ENCODE peak calls at places on chromosomes 7 and 10, in nine cellular contexts. A, V, S, X, C, R, K, Q and B are unnamed samples.

GRCh38 chr10:27723436-27723835 is 22.2 kb downstream of the MKX start:
- DNase-seq in A (no peak), V (no peak), S (no peak), X (no peak), C (no peak), R (no peak), K (no peak), Q (no peak), B (no peak)

GRCh38 chr7:137634356-137634755 is 212.4 kb downstream of the DGKI start:
- DNase-seq in A (no peak), V (no peak), S (no peak), X (no peak), C (no peak), R (no peak), K (no peak), Q (no peak), B (no peak)

GRCh38 chr7:16084370-16084769 is 337.0 kb downstream of the CRPPA start:
- DNase-seq in A (no peak), V (no peak), S (no peak), X (no peak), C (peak), R (no peak), K (peak), Q (no peak), B (no peak)

GRCh38 chr10:98019784-98020183 is 10.6 kb downstream of the CRTAC1 start:
- DNase-seq in A (no peak), V (no peak), S (no peak), X (no peak), C (no peak), R (no peak), K (no peak), Q (no peak), B (no peak)

GRCh38 chr10:95242581-95243317 is 48.1 kb downstream of the PDLIM1 start:
- DNase-seq in A (no peak), V (no peak), S (no peak), X (no peak), C (peak), R (no peak), K (no peak), Q (no peak), B (no peak)

GRCh38 chr10:31204090-31204489 is 114.9 kb upstream of the ZEB1 start:
- DNase-seq in A (no peak), V (peak), S (no peak), X (no peak), C (peak), R (peak), K (peak), Q (no peak), B (no peak)

GRCh38 chr10:30581779-30582380 is 47.7 kb downstream of the LYZL2 start:
- DNase-seq in A (no peak), V (peak), S (no peak), X (no peak), C (peak), R (no peak), K (peak), Q (no peak), B (no peak)

GRCh38 chr10:87700031-87700796 is 40.5 kb downstream of the PAPSS2 start:
- DNase-seq in A (no peak), V (no peak), S (no peak), X (no peak), C (peak), R (no peak), K (no peak), Q (no peak), B (no peak)

GRCh38 chr7:158572000-158572828 is 15.4 kb downstream of the PTPRN2 start:
- DNase-seq in A (no peak), V (no peak), S (no peak), X (no peak), C (peak), R (no peak), K (no peak), Q (no peak), B (no peak)

GRCh38 chr7:157501576-157501975 is 164.8 kb downstream of the DNAJB6 start:
- DNase-seq in A (no peak), V (no peak), S (no peak), X (no peak), C (no peak), R (no peak), K (no peak), Q (no peak), B (no peak)

GRCh38 chr7:31104361-31105255 is 52.5 kb downstream of the ADCYAP1R1 start:
- DNase-seq in A (no peak), V (no peak), S (no peak), X (no peak), C (no peak), R (no peak), K (no peak), Q (no peak), B (no peak)

GRCh38 chr10:32367793-32368453 is 21.0 kb upstream of the EPC1 start:
- DNase-seq in A (no peak), V (peak), S (no peak), X (no peak), C (peak), R (peak), K (peak), Q (peak), B (peak)

GRCh38 chr7:120680986-120681385 is 177.0 kb downstream of the TSPAN12 start:
- DNase-seq in A (no peak), V (no peak), S (no peak), X (no peak), C (no peak), R (no peak), K (peak), Q (no peak), B (no peak)

GRCh38 chr10:32983333-32983909 is 25.4 kb upstream of the ITGB1 start:
- DNase-seq in A (peak), V (no peak), S (no peak), X (no peak), C (peak), R (no peak), K (no peak), Q (no peak), B (no peak)

GRCh38 chr7:46058424-46058823 is 137.4 kb upstream of the IGFBP3 start:
- DNase-seq in A (no peak), V (no peak), S (no peak), X (no peak), C (peak), R (no peak), K (no peak), Q (no peak), B (no peak)

GRCh38 chr7:17991866-17992648 is 35.6 kb downstream of the PRPS1L1 start:
- DNase-seq in A (no peak), V (no peak), S (no peak), X (no peak), C (peak), R (no peak), K (no peak), Q (no peak), B (no peak)

GRCh38 chr10:61605221-61605620 is 57.5 kb upstream of the CABCOCO1 start:
- DNase-seq in A (no peak), V (no peak), S (no peak), X (no peak), C (no peak), R (no peak), K (no peak), Q (no peak), B (no peak)

GRCh38 chr10:6328708-6329423 is 126.1 kb downstream of the PFKFB3 start:
- DNase-seq in A (no peak), V (no peak), S (no peak), X (no peak), C (no peak), R (no peak), K (no peak), Q (no peak), B (peak)

GRCh38 chr10:133338080-133339071 is 1.7 kb upstream of the CALY start:
- DNase-seq in A (no peak), V (no peak), S (no peak), X (no peak), C (no peak), R (no peak), K (no peak), Q (no peak), B (no peak)

GRCh38 chr7:91126762-91127161 is 137.5 kb upstream of the FZD1 start:
- DNase-seq in A (no peak), V (no peak), S (no peak), X (no peak), C (no peak), R (no peak), K (no peak), Q (no peak), B (no peak)

GRCh38 chr7:27161721-27162547 is 3.4 kb downstream of the HOXA9 start:
- DNase-seq in A (no peak), V (no peak), S (no peak), X (peak), C (no peak), R (peak), K (no peak), Q (peak), B (peak)

GRCh38 chr7:27163776-27164380 is 1.5 kb downstream of the HOXA9 start:
- DNase-seq in A (no peak), V (no peak), S (no peak), X (no peak), C (no peak), R (peak), K (no peak), Q (peak), B (no peak)

GRCh38 chr7:27164381-27165088 is 802 bp downstream of the HOXA9 start:
- DNase-seq in A (no peak), V (no peak), S (no peak), X (peak), C (no peak), R (peak), K (no peak), Q (peak), B (no peak)

GRCh38 chr7:27162548-27162848 is 2.8 kb downstream of the HOXA9 start:
- DNase-seq in A (no peak), V (no peak), S (no peak), X (no peak), C (no peak), R (no peak), K (no peak), Q (no peak), B (no peak)

DNA sequence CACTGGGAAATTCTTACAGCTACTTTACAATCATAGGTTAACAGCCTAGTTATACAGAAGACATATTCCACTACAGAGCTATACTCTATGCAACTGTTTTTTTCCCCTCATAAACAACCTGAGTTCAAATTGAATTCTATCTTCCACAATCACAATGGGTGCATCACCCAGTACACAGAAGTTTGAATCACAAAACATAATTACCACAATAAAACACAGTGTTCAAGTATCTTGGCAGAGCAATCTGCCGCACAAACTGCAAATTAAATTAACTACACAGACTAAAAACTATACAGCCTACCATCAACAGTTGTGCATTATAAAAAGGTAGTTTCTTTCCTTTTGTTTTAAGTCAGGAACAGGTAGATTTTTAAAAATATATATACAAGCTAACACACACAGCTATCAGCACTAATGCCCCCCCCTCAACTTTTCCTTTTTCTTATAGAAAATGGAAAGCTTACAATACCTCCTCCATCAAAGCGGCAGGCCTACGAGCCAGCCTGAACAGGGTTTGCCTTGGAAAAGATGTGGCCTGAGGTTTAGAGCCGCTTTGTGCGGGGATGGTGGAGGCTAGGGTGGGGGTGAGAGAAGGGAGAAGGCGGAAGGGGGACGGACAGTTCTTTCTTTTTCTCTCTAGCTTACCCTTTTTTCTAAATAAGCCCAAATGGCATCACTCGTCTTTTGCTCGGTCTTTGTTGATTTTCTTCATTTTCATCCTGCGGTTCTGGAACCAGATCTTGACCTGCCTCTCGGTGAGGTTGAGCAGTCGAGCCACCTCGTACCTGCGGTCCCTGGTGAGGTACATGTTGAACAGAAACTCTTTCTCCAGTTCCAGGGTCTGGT is 2.2 kb downstream of the HOXA9 start:
- DNase-seq in A (no peak), V (no peak), S (no peak), X (no peak), C (no peak), R (no peak), K (no peak), Q (no peak), B (no peak)
- H3K4me3 ChIP-seq in A (peak), V (peak), S (no peak), X (no peak), C (no peak), R (no peak), K (no peak), Q (peak), B (no peak)

GRCh38 chr10:113108948-113109347 is 158.9 kb downstream of the TCF7L2 start:
- DNase-seq in A (no peak), V (no peak), S (no peak), X (no peak), C (no peak), R (no peak), K (no peak), Q (no peak), B (no peak)

GRCh38 chr10:113111260-113111659 is 161.2 kb downstream of the TCF7L2 start:
- DNase-seq in A (no peak), V (no peak), S (no peak), X (no peak), C (no peak), R (no peak), K (no peak), Q (no peak), B (no peak)

GRCh38 chr10:113104071-113104470 is 154.0 kb downstream of the TCF7L2 start:
- DNase-seq in A (no peak), V (no peak), S (no peak), X (no peak), C (no peak), R (no peak), K (no peak), Q (no peak), B (no peak)

GRCh38 chr10:113111900-113112853 is 162.1 kb downstream of the TCF7L2 start:
- DNase-seq in A (no peak), V (peak), S (no peak), X (no peak), C (peak), R (no peak), K (no peak), Q (no peak), B (no peak)

DNA sequence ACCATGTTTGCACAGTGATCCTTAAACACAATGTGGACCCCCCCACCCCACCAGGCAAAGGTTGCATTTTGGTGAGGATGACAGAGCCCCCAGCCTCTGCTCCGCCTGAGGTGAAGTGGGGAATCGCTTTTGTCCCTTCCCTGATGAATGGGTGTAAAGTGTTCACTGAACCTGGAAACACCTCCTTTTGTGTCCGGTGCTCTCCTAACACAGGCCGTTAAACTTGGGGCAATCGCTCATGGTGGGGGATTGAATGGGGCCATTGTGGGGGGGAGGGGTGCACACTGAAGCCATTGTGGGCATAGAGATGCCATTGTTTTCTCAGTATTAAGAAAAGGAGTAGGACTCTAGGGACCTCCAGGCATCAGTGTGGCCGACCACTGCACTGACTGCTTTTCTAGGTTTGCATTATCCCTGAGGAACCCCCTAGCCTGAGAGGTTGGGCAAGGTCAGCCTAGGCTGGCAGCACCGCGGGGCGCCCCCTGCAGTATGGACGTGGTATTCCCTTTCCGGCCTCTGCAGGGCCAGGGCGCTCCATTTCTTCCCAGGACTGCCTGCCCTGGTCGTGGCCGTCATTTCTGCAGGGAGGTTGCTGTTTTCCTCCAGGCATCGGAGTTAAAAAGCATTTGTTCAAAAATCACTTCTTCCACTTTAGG is 158.3 kb downstream of the TCF7L2 start:
- DNase-seq in A (no peak), V (no peak), S (no peak), X (peak), C (no peak), R (no peak), K (no peak), Q (peak), B (peak)
- TF ChIP-seq CTCF in A (peak), V (peak), S (peak), X (peak), C (peak), R (peak), K (peak), Q (no peak), B (peak)

GRCh38 chr10:74140553-74140952 is 10.1 kb downstream of the AP3M1 start:
- DNase-seq in A (no peak), V (no peak), S (no peak), X (no peak), C (no peak), R (no peak), K (no peak), Q (no peak), B (no peak)

GRCh38 chr10:74134240-74134820 is 16.3 kb downstream of the AP3M1 start:
- DNase-seq in A (no peak), V (no peak), S (no peak), X (no peak), C (no peak), R (no peak), K (no peak), Q (no peak), B (no peak)

GRCh38 chr10:74137992-74138391 is 12.6 kb downstream of the AP3M1 start:
- DNase-seq in A (no peak), V (no peak), S (no peak), X (no peak), C (no peak), R (no peak), K (no peak), Q (no peak), B (no peak)

GRCh38 chr10:74139981-74140380 is 10.6 kb downstream of the AP3M1 start:
- DNase-seq in A (no peak), V (no peak), S (no peak), X (no peak), C (no peak), R (no peak), K (no peak), Q (no peak), B (no peak)

DNA sequence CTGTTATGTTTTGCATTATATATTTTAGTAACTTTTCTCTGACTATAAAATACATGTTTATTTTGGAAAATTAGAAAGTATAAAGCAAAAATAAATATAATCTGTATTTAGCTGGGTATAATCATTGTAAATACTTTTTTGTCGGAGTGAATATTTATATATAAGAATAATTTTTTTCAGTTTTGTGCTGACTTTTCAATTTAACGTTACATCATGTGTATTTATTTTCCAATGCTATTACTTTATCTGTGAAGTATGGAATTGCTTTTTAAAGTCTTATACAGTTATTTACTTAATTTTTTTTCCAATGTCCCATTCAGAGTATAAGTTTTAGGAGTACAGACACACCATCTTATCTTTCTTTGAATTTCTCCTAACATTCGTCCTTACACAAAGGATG is 15.2 kb downstream of the AP3M1 start:
- DNase-seq in A (no peak), V (no peak), S (no peak), X (no peak), C (no peak), R (no peak), K (no peak), Q (no peak), B (no peak)
- H3K4me3 ChIP-seq in A (no peak), V (no peak), S (no peak), X (no peak), C (no peak), R (no peak), K (no peak), Q (no peak), B (no peak)

GRCh38 chr7:152336754-152337368 is 98.9 kb downstream of the KMT2C start:
- DNase-seq in A (no peak), V (peak), S (no peak), X (no peak), C (peak), R (no peak), K (peak), Q (no peak), B (no peak)
- TF ChIP-seq CTCF in A (peak), V (peak), S (peak), X (peak), C (peak), R (peak), K (peak), Q (peak), B (peak)